ENCODE peak calls at places on chromosomes 12 and 14, in seven cellular contexts. One of them, this sample, is unnamed.

GRCh38 chr14:91273885-91274273 is 29.4 kb upstream of the GPR68 start:
- DNase-seq in naive thymus-derived CD4-positive, alpha-beta T cell: no peak
- DNase-seq in heart right ventricle: no peak
- DNase-seq in gastrocnemius medialis: no peak
- DNase-seq in aorta: no peak
- DNase-seq in cardiac muscle cell: no peak
- DNase-seq in mucosa of descending colon: no peak
- DNase-seq in this sample: no peak

GRCh38 chr12:63064080-63064479 is 86.9 kb downstream of the AVPR1A start:
- DNase-seq in heart right ventricle: no peak
- DNase-seq in naive thymus-derived CD4-positive, alpha-beta T cell: no peak
- DNase-seq in gastrocnemius medialis: no peak
- DNase-seq in aorta: no peak
- DNase-seq in cardiac muscle cell: no peak
- DNase-seq in mucosa of descending colon: no peak
- DNase-seq in this sample: no peak

GRCh38 chr12:93552427-93552826 is 20.0 kb upstream of the SOCS2 start:
- DNase-seq in cardiac muscle cell: no peak
- DNase-seq in gastrocnemius medialis: no peak
- DNase-seq in naive thymus-derived CD4-positive, alpha-beta T cell: no peak
- DNase-seq in aorta: no peak
- DNase-seq in mucosa of descending colon: no peak
- DNase-seq in heart right ventricle: no peak
- DNase-seq in this sample: no peak

GRCh38 chr12:52495385-52495784 is 2.3 kb upstream of the KRT6A start:
- DNase-seq in cardiac muscle cell: peak; percentile 53
- DNase-seq in aorta: no peak
- DNase-seq in gastrocnemius medialis: no peak
- DNase-seq in heart right ventricle: no peak
- DNase-seq in mucosa of descending colon: no peak
- DNase-seq in naive thymus-derived CD4-positive, alpha-beta T cell: no peak
- DNase-seq in this sample: no peak

GRCh38 chr14:99552572-99553216 is 51.3 kb downstream of the CCDC85C start:
- DNase-seq in cardiac muscle cell: no peak
- DNase-seq in heart right ventricle: no peak
- DNase-seq in mucosa of descending colon: peak; percentile 84
- DNase-seq in gastrocnemius medialis: no peak
- DNase-seq in naive thymus-derived CD4-positive, alpha-beta T cell: no peak
- DNase-seq in aorta: no peak
- DNase-seq in this sample: peak; percentile 88

GRCh38 chr12:104748790-104749189 is 209.3 kb downstream of the SLC41A2 start:
- DNase-seq in heart right ventricle: no peak
- DNase-seq in naive thymus-derived CD4-positive, alpha-beta T cell: no peak
- DNase-seq in gastrocnemius medialis: peak; percentile 31
- DNase-seq in mucosa of descending colon: no peak
- DNase-seq in aorta: peak; percentile 77
- DNase-seq in cardiac muscle cell: no peak
- DNase-seq in this sample: no peak

GRCh38 chr12:68131867-68132414 is 27.6 kb downstream of the IFNG start:
- DNase-seq in heart right ventricle: no peak
- DNase-seq in aorta: no peak
- DNase-seq in gastrocnemius medialis: no peak
- DNase-seq in mucosa of descending colon: no peak
- DNase-seq in naive thymus-derived CD4-positive, alpha-beta T cell: no peak
- DNase-seq in cardiac muscle cell: no peak
- DNase-seq in this sample: no peak

GRCh38 chr12:71477609-71478008 is 38.0 kb downstream of the LGR5 start:
- DNase-seq in naive thymus-derived CD4-positive, alpha-beta T cell: no peak
- DNase-seq in mucosa of descending colon: no peak
- DNase-seq in gastrocnemius medialis: peak; percentile 43
- DNase-seq in cardiac muscle cell: no peak
- DNase-seq in heart right ventricle: no peak
- DNase-seq in aorta: no peak
- DNase-seq in this sample: no peak

GRCh38 chr12:6767301-6767591 is 1.1 kb downstream of the PTMS start:
- DNase-seq in mucosa of descending colon: no peak
- DNase-seq in aorta: no peak
- DNase-seq in heart right ventricle: no peak
- DNase-seq in cardiac muscle cell: peak; percentile 45
- DNase-seq in naive thymus-derived CD4-positive, alpha-beta T cell: no peak
- DNase-seq in gastrocnemius medialis: no peak
- DNase-seq in this sample: no peak

GRCh38 chr12:117363263-117363662 is 1.8 kb upstream of the NOS1 start:
- DNase-seq in gastrocnemius medialis: no peak
- DNase-seq in aorta: no peak
- DNase-seq in naive thymus-derived CD4-positive, alpha-beta T cell: no peak
- DNase-seq in heart right ventricle: no peak
- DNase-seq in cardiac muscle cell: no peak
- DNase-seq in mucosa of descending colon: no peak
- DNase-seq in this sample: no peak

GRCh38 chr12:80698266-80698665 is 9.2 kb upstream of the MYF6 start:
- DNase-seq in heart right ventricle: no peak
- DNase-seq in mucosa of descending colon: no peak
- DNase-seq in aorta: no peak
- DNase-seq in naive thymus-derived CD4-positive, alpha-beta T cell: no peak
- DNase-seq in gastrocnemius medialis: no peak
- DNase-seq in cardiac muscle cell: no peak
- DNase-seq in this sample: no peak

GRCh38 chr14:61662437-61663311 is 32.6 kb upstream of the HIF1A start:
- DNase-seq in naive thymus-derived CD4-positive, alpha-beta T cell: peak; percentile 46
- DNase-seq in mucosa of descending colon: no peak
- DNase-seq in aorta: no peak
- DNase-seq in cardiac muscle cell: peak; percentile 28
- DNase-seq in gastrocnemius medialis: no peak
- DNase-seq in heart right ventricle: no peak
- DNase-seq in this sample: peak; percentile 59

GRCh38 chr14:43934102-43934501 is 573.0 kb downstream of the FSCB start:
- DNase-seq in mucosa of descending colon: no peak
- DNase-seq in cardiac muscle cell: no peak
- DNase-seq in gastrocnemius medialis: no peak
- DNase-seq in heart right ventricle: no peak
- DNase-seq in naive thymus-derived CD4-positive, alpha-beta T cell: no peak
- DNase-seq in aorta: no peak
- DNase-seq in this sample: no peak

GRCh38 chr14:95523818-95524448 is 7.5 kb upstream of the SYNE3 start:
- DNase-seq in gastrocnemius medialis: no peak
- DNase-seq in aorta: no peak
- DNase-seq in heart right ventricle: no peak
- DNase-seq in naive thymus-derived CD4-positive, alpha-beta T cell: no peak
- DNase-seq in cardiac muscle cell: no peak
- DNase-seq in mucosa of descending colon: peak; percentile 84
- DNase-seq in this sample: peak; percentile 79

GRCh38 chr14:104794641-104795467 is 694 bp downstream of the AKT1 start:
- DNase-seq in naive thymus-derived CD4-positive, alpha-beta T cell: no peak
- DNase-seq in cardiac muscle cell: peak; percentile 56
- DNase-seq in aorta: no peak
- DNase-seq in heart right ventricle: no peak
- DNase-seq in mucosa of descending colon: no peak
- DNase-seq in gastrocnemius medialis: no peak
- DNase-seq in this sample: no peak

GRCh38 chr12:15719230-15719629 is 70.0 kb downstream of the EPS8 start:
- DNase-seq in aorta: no peak
- DNase-seq in cardiac muscle cell: no peak
- DNase-seq in gastrocnemius medialis: no peak
- DNase-seq in heart right ventricle: no peak
- DNase-seq in mucosa of descending colon: no peak
- DNase-seq in naive thymus-derived CD4-positive, alpha-beta T cell: no peak
- DNase-seq in this sample: no peak

GRCh38 chr12:92140919-92141536 is 4.6 kb downstream of the BTG1 start:
- DNase-seq in naive thymus-derived CD4-positive, alpha-beta T cell: no peak
- DNase-seq in aorta: no peak
- DNase-seq in heart right ventricle: no peak
- DNase-seq in gastrocnemius medialis: no peak
- DNase-seq in mucosa of descending colon: no peak
- DNase-seq in cardiac muscle cell: no peak
- DNase-seq in this sample: no peak

GRCh38 chr12:86860804-86861203 is 604.6 kb upstream of the MGAT4C start:
- DNase-seq in aorta: no peak
- DNase-seq in heart right ventricle: no peak
- DNase-seq in mucosa of descending colon: no peak
- DNase-seq in gastrocnemius medialis: no peak
- DNase-seq in cardiac muscle cell: no peak
- DNase-seq in naive thymus-derived CD4-positive, alpha-beta T cell: no peak
- DNase-seq in this sample: no peak

GRCh38 chr12:64193931-64194330 is 28.2 kb downstream of the KICS2 start:
- DNase-seq in naive thymus-derived CD4-positive, alpha-beta T cell: no peak
- DNase-seq in aorta: no peak
- DNase-seq in gastrocnemius medialis: no peak
- DNase-seq in heart right ventricle: no peak
- DNase-seq in cardiac muscle cell: no peak
- DNase-seq in mucosa of descending colon: no peak
- DNase-seq in this sample: no peak

GRCh38 chr12:132089407-132089910 is 54.7 kb downstream of the DDX51 start:
- DNase-seq in naive thymus-derived CD4-positive, alpha-beta T cell: no peak
- DNase-seq in heart right ventricle: no peak
- DNase-seq in aorta: no peak
- DNase-seq in mucosa of descending colon: no peak
- DNase-seq in cardiac muscle cell: no peak
- DNase-seq in gastrocnemius medialis: no peak
- DNase-seq in this sample: no peak

GRCh38 chr14:87975636-87976035 is 17.3 kb downstream of the GALC start:
- DNase-seq in heart right ventricle: no peak
- DNase-seq in gastrocnemius medialis: no peak
- DNase-seq in aorta: no peak
- DNase-seq in cardiac muscle cell: no peak
- DNase-seq in naive thymus-derived CD4-positive, alpha-beta T cell: no peak
- DNase-seq in mucosa of descending colon: no peak
- DNase-seq in this sample: no peak

GRCh38 chr12:6376079-6376941 is 947 bp upstream of the SCNN1A start:
- DNase-seq in heart right ventricle: no peak
- DNase-seq in aorta: peak; percentile 73
- DNase-seq in naive thymus-derived CD4-positive, alpha-beta T cell: no peak
- DNase-seq in cardiac muscle cell: peak; percentile 53
- DNase-seq in gastrocnemius medialis: peak; percentile 66
- DNase-seq in mucosa of descending colon: peak; percentile 76
- DNase-seq in this sample: peak; percentile 64

GRCh38 chr14:75069811-75070145 is 337 bp downstream of the ZC2HC1C start:
- DNase-seq in aorta: no peak
- DNase-seq in naive thymus-derived CD4-positive, alpha-beta T cell: no peak
- DNase-seq in gastrocnemius medialis: peak; percentile 92
- DNase-seq in cardiac muscle cell: peak; percentile 45
- DNase-seq in mucosa of descending colon: no peak
- DNase-seq in heart right ventricle: no peak
- DNase-seq in this sample: peak; percentile 47

GRCh38 chr12:123444396-123445026 is 8.0 kb upstream of the RILPL2 start:
- DNase-seq in naive thymus-derived CD4-positive, alpha-beta T cell: no peak
- DNase-seq in heart right ventricle: no peak
- DNase-seq in mucosa of descending colon: no peak
- DNase-seq in gastrocnemius medialis: no peak
- DNase-seq in cardiac muscle cell: no peak
- DNase-seq in aorta: no peak
- DNase-seq in this sample: peak; percentile 78

GRCh38 chr12:9340422-9341259 is 132.4 kb upstream of the PZP start:
- DNase-seq in mucosa of descending colon: no peak
- DNase-seq in aorta: no peak
- DNase-seq in naive thymus-derived CD4-positive, alpha-beta T cell: no peak
- DNase-seq in cardiac muscle cell: no peak
- DNase-seq in heart right ventricle: no peak
- DNase-seq in gastrocnemius medialis: no peak
- DNase-seq in this sample: no peak

DNA sequence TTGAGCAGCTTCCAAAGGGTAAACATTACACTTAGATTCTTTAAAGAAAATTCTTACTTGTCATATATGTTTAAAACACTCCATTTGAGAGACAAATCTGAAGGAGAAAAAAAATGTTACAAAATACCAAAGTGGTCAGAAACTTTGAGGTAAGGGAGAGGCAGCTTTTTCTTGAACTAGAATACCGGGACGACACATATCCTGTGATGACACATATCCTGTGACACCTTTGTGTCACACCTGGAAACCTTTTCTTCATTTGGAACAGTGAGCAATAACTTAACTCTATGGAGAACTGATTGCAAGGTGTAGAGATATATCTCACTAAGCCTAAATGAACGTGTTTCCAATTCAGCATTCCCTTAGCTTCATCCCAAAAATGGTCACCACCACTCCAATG is 4.6 kb upstream of the GRIN2B start:
- DNase-seq in naive thymus-derived CD4-positive, alpha-beta T cell: no peak
- DNase-seq in aorta: no peak
- DNase-seq in heart right ventricle: no peak
- DNase-seq in gastrocnemius medialis: no peak
- DNase-seq in mucosa of descending colon: no peak
- DNase-seq in cardiac muscle cell: no peak
- DNase-seq in this sample: no peak
- H3K4me1 ChIP-seq in naive thymus-derived CD4-positive, alpha-beta T cell: no peaks in the 10 kb centered on the region
- H3K4me1 ChIP-seq in aorta: peaks cover 3% of the 10 kb centered on the region
- H3K4me1 ChIP-seq in heart right ventricle: peaks cover under 1% of the 10 kb centered on the region
- H3K4me1 ChIP-seq in gastrocnemius medialis: no peaks in the 10 kb centered on the region
- H3K4me1 ChIP-seq in mucosa of descending colon: no peaks in the 10 kb centered on the region
- H3K4me1 ChIP-seq in cardiac muscle cell: peaks cover 6% of the 10 kb centered on the region
- H3K4me1 ChIP-seq in this sample: no peaks in the 10 kb centered on the region

DNA sequence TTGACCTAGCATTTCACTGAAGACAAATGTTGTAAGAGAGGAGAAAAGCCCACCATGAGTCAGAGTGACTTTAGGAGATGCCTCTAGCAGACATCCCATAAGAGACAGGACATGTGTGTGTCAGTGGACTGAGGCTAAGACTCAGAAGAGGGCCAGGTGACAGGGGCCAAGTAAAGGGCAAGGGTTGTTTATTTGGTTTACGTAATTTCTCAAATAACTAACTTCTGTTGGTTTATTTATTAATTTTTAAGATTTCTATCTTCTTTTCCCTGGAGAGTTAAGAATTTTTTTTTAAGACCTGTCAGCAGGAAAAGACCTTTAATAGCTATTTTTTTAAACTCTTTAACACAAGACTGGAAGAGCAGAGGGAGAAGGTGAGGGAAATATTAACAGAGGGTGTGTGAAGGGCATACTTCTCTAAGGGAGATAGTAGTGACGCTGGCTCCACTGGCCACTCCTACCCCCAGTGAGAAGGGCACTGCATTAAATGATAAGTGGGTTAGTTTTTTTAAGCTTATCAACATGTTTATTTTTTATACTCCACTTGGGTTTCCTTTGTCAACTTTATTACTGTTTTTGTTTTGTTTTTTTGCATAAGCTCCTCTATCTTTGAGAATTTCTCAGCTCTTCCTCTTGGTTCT is 3.5 kb downstream of the PNP start:
- DNase-seq in gastrocnemius medialis: no peak
- DNase-seq in heart right ventricle: no peak
- DNase-seq in aorta: no peak
- DNase-seq in naive thymus-derived CD4-positive, alpha-beta T cell: no peak
- DNase-seq in mucosa of descending colon: no peak
- DNase-seq in cardiac muscle cell: no peak
- DNase-seq in this sample: no peak
- H3K4me1 ChIP-seq in gastrocnemius medialis: peaks cover 7% of the 10 kb centered on the region
- H3K4me1 ChIP-seq in heart right ventricle: peaks cover 20% of the 10 kb centered on the region
- H3K4me1 ChIP-seq in aorta: peaks cover 3% of the 10 kb centered on the region
- H3K4me1 ChIP-seq in naive thymus-derived CD4-positive, alpha-beta T cell: peaks cover 35% of the 10 kb centered on the region
- H3K4me1 ChIP-seq in mucosa of descending colon: peaks cover 28% of the 10 kb centered on the region
- H3K4me1 ChIP-seq in cardiac muscle cell: peaks cover 14% of the 10 kb centered on the region
- H3K4me1 ChIP-seq in this sample: peaks cover 40% of the 10 kb centered on the region

GRCh38 chr12:56769868-56770267 is 6.7 kb downstream of the HSD17B6 start:
- DNase-seq in gastrocnemius medialis: no peak
- DNase-seq in aorta: no peak
- DNase-seq in mucosa of descending colon: no peak
- DNase-seq in naive thymus-derived CD4-positive, alpha-beta T cell: no peak
- DNase-seq in cardiac muscle cell: no peak
- DNase-seq in heart right ventricle: no peak
- DNase-seq in this sample: no peak
- H3K4me1 ChIP-seq in gastrocnemius medialis: no peaks in the 10 kb centered on the region
- H3K4me1 ChIP-seq in aorta: no peaks in the 10 kb centered on the region
- H3K4me1 ChIP-seq in mucosa of descending colon: no peaks in the 10 kb centered on the region
- H3K4me1 ChIP-seq in naive thymus-derived CD4-positive, alpha-beta T cell: no peaks in the 10 kb centered on the region
- H3K4me1 ChIP-seq in cardiac muscle cell: no peaks in the 10 kb centered on the region
- H3K4me1 ChIP-seq in heart right ventricle: no peaks in the 10 kb centered on the region
- H3K4me1 ChIP-seq in this sample: peaks cover 20% of the 10 kb centered on the region

GRCh38 chr14:21256539-21257394 is 12.5 kb downstream of the HNRNPC start:
- DNase-seq in heart right ventricle: no peak
- DNase-seq in aorta: no peak
- DNase-seq in naive thymus-derived CD4-positive, alpha-beta T cell: no peak
- DNase-seq in cardiac muscle cell: no peak
- DNase-seq in gastrocnemius medialis: no peak
- DNase-seq in mucosa of descending colon: no peak
- DNase-seq in this sample: no peak
- H3K4me1 ChIP-seq in heart right ventricle: peaks cover 53% of the 10 kb centered on the region
- H3K4me1 ChIP-seq in aorta: peaks cover 5% of the 10 kb centered on the region
- H3K4me1 ChIP-seq in naive thymus-derived CD4-positive, alpha-beta T cell: peaks cover 61% of the 10 kb centered on the region
- H3K4me1 ChIP-seq in cardiac muscle cell: peaks cover 14% of the 10 kb centered on the region
- H3K4me1 ChIP-seq in gastrocnemius medialis: peaks cover 58% of the 10 kb centered on the region
- H3K4me1 ChIP-seq in mucosa of descending colon: peaks cover 15% of the 10 kb centered on the region
- H3K4me1 ChIP-seq in this sample: peaks cover 71% of the 10 kb centered on the region